ENCODE peak calls at places on chromosome 15, in seven cellular contexts. One of them, this sample, is unnamed.

GRCh38 chr15:60798821-60799220 is 319.9 kb upstream of the ICE2 start:
- DNase-seq in heart right ventricle: no peak
- DNase-seq in WTC11: no peak
- DNase-seq in fibroblast of mammary gland: peak
- DNase-seq in kidney epithelial cell: no peak
- DNase-seq in GM20000: peak
- DNase-seq in MM.1S: no peak
- DNase-seq in this sample: no peak

GRCh38 chr15:36429707-36430106 is 149.7 kb upstream of the CDIN1 start:
- DNase-seq in GM20000: no peak
- DNase-seq in heart right ventricle: no peak
- DNase-seq in kidney epithelial cell: no peak
- DNase-seq in MM.1S: no peak
- DNase-seq in WTC11: no peak
- DNase-seq in fibroblast of mammary gland: no peak
- DNase-seq in this sample: no peak

GRCh38 chr15:69593981-69594966 is 141.7 kb downstream of the RPLP1 start:
- DNase-seq in fibroblast of mammary gland: peak
- DNase-seq in GM20000: no peak
- DNase-seq in MM.1S: no peak
- DNase-seq in WTC11: no peak
- DNase-seq in heart right ventricle: peak
- DNase-seq in kidney epithelial cell: peak
- DNase-seq in this sample: no peak

GRCh38 chr15:85473455-85473854 is 93.1 kb downstream of the AKAP13 start:
- DNase-seq in fibroblast of mammary gland: peak
- DNase-seq in MM.1S: no peak
- DNase-seq in heart right ventricle: no peak
- DNase-seq in GM20000: no peak
- DNase-seq in WTC11: no peak
- DNase-seq in kidney epithelial cell: no peak
- DNase-seq in this sample: no peak

GRCh38 chr15:70358871-70359647 is 261.3 kb upstream of the TLE3 start:
- DNase-seq in MM.1S: no peak
- DNase-seq in kidney epithelial cell: no peak
- DNase-seq in WTC11: no peak
- DNase-seq in GM20000: no peak
- DNase-seq in heart right ventricle: no peak
- DNase-seq in fibroblast of mammary gland: no peak
- DNase-seq in this sample: no peak

GRCh38 chr15:72685925-72686794 is at the start of the genes BBS4 and HIGD2B:
- DNase-seq in kidney epithelial cell: peak
- DNase-seq in WTC11: peak
- DNase-seq in fibroblast of mammary gland: peak
- DNase-seq in heart right ventricle: peak
- DNase-seq in GM20000: peak
- DNase-seq in MM.1S: peak
- DNase-seq in this sample: peak

GRCh38 chr15:82020588-82020987 is 25.2 kb downstream of the MEX3B start:
- DNase-seq in kidney epithelial cell: no peak
- DNase-seq in MM.1S: no peak
- DNase-seq in fibroblast of mammary gland: no peak
- DNase-seq in heart right ventricle: no peak
- DNase-seq in WTC11: no peak
- DNase-seq in GM20000: no peak
- DNase-seq in this sample: no peak

GRCh38 chr15:48373855-48374421 is 42.7 kb downstream of the DUT start:
- DNase-seq in fibroblast of mammary gland: peak
- DNase-seq in GM20000: no peak
- DNase-seq in WTC11: no peak
- DNase-seq in MM.1S: no peak
- DNase-seq in kidney epithelial cell: peak
- DNase-seq in heart right ventricle: peak
- DNase-seq in this sample: no peak

DNA sequence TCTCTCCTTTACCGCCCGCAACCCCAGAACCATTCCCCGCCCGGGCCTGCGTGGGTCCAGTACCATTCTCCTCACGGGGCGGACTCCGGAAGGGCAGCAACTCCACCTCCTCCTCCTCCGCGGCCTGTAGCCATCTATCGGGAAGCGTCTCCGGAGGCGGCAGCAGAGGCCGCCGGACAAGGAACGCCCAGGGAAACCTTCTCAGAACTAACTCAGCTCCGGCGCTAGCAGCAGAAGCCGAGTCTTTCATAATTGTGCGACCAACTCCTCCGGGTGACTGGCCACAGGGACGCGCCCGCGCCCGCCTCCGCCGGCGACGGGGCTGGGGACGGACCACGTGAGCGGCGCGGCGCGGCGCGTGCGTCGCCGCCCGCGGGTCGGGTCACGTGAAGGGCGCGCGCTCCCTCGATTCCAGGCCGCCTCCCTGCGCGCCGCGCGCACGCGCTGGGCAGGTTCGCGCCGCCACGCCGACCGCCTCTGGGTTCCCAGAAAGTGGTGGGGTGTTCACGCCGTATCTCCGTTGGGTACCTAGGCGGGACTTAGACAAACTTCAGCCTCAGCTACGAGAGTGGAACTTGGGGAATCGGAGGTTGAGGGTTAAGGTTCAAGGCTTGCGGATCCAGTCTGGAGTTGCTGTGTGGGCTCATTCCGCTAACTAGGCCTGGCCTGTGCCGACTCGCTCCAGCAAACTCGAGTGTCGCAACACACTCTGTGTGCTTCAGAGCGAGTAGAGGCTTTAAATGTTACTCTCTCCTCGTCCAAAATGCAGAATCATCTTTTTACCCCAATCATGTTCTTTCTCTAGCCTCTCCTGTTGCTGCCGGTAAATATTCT is at the start of gene TRPM7:
- DNase-seq in heart right ventricle: peak
- DNase-seq in WTC11: peak
- DNase-seq in kidney epithelial cell: peak
- DNase-seq in fibroblast of mammary gland: peak
- DNase-seq in MM.1S: peak
- DNase-seq in GM20000: peak
- DNase-seq in this sample: peak
- TF ChIP-seq CTCF in heart right ventricle: no peak
- TF ChIP-seq CTCF in WTC11: no peak
- TF ChIP-seq CTCF in kidney epithelial cell: no peak
- TF ChIP-seq CTCF in fibroblast of mammary gland: no peak
- TF ChIP-seq CTCF in MM.1S: no peak
- TF ChIP-seq CTCF in GM20000: no peak
- TF ChIP-seq CTCF in this sample: no peak

DNA sequence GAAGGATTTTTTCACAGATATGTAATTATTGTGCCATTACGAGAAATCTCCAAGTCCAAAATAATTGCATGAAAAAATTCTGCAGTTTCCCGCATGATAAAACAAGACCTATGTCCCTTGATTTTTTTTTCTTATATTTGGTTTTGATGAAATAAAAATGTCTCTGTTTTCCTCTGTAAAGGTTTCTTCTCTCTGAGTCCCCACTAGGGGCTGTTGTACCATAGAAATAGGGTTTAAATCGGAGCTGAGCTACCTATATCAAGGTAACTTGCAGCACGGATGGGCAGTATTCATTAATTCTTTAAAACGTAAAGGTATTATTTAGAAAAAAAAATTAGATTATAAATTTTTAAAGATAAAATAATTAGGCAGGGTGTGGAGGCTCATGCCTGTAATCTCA is 66.6 kb upstream of the IGF1R start:
- DNase-seq in WTC11: no peak
- DNase-seq in heart right ventricle: no peak
- DNase-seq in fibroblast of mammary gland: no peak
- DNase-seq in kidney epithelial cell: no peak
- DNase-seq in MM.1S: no peak
- DNase-seq in GM20000: no peak
- DNase-seq in this sample: no peak
- TF ChIP-seq CTCF in WTC11: no peak
- TF ChIP-seq CTCF in heart right ventricle: no peak
- TF ChIP-seq CTCF in fibroblast of mammary gland: no peak
- TF ChIP-seq CTCF in kidney epithelial cell: peak
- TF ChIP-seq CTCF in MM.1S: no peak
- TF ChIP-seq CTCF in GM20000: no peak
- TF ChIP-seq CTCF in this sample: peak

GRCh38 chr15:55741592-55742497 is 1.1 kb downstream of the PRTG start:
- DNase-seq in MM.1S: peak
- DNase-seq in fibroblast of mammary gland: no peak
- DNase-seq in kidney epithelial cell: no peak
- DNase-seq in WTC11: peak
- DNase-seq in heart right ventricle: no peak
- DNase-seq in GM20000: peak
- DNase-seq in this sample: peak
- TF ChIP-seq CTCF in MM.1S: peak
- TF ChIP-seq CTCF in fibroblast of mammary gland: no peak
- TF ChIP-seq CTCF in kidney epithelial cell: peak
- TF ChIP-seq CTCF in WTC11: no peak
- TF ChIP-seq CTCF in heart right ventricle: no peak
- TF ChIP-seq CTCF in GM20000: no peak
- TF ChIP-seq CTCF in this sample: no peak

GRCh38 chr15:101063891-101064794 is 145.0 kb downstream of the LRRK1 start:
- DNase-seq in WTC11: no peak
- DNase-seq in heart right ventricle: peak
- DNase-seq in MM.1S: no peak
- DNase-seq in kidney epithelial cell: no peak
- DNase-seq in GM20000: no peak
- DNase-seq in fibroblast of mammary gland: no peak
- DNase-seq in this sample: no peak
- TF ChIP-seq CTCF in WTC11: no peak
- TF ChIP-seq CTCF in heart right ventricle: no peak
- TF ChIP-seq CTCF in MM.1S: no peak
- TF ChIP-seq CTCF in kidney epithelial cell: no peak
- TF ChIP-seq CTCF in GM20000: no peak
- TF ChIP-seq CTCF in fibroblast of mammary gland: no peak
- TF ChIP-seq CTCF in this sample: no peak

GRCh38 chr15:32029862-32030781 is at the start of gene CHRNA7:
- DNase-seq in fibroblast of mammary gland: peak
- DNase-seq in GM20000: peak
- DNase-seq in kidney epithelial cell: no peak
- DNase-seq in heart right ventricle: peak
- DNase-seq in WTC11: peak
- DNase-seq in MM.1S: peak
- DNase-seq in this sample: peak
- TF ChIP-seq CTCF in fibroblast of mammary gland: no peak
- TF ChIP-seq CTCF in GM20000: no peak
- TF ChIP-seq CTCF in kidney epithelial cell: peak
- TF ChIP-seq CTCF in heart right ventricle: no peak
- TF ChIP-seq CTCF in WTC11: no peak
- TF ChIP-seq CTCF in MM.1S: peak
- TF ChIP-seq CTCF in this sample: no peak

DNA sequence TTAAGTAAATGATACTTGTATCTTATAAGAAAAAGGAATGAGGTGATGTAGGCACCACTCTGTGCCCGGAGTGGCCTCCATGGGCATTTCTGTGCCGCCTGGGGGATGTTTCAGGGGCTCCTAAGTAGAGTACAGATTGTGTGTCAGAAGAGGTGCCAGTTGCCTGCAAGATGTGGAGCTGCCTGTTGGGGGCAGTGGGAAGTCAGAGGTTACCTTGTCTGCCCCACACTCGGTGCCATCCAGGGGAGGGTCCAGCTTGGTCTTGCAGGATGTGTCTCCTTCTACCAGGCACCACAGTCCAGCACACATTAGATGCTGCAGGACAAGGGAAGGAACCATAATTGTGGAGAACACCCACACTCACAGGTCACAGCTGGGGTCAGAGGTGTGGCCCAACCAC is 208.8 kb downstream of the ADAMTS17 start:
- DNase-seq in MM.1S: no peak
- DNase-seq in kidney epithelial cell: no peak
- DNase-seq in fibroblast of mammary gland: no peak
- DNase-seq in WTC11: peak
- DNase-seq in heart right ventricle: no peak
- DNase-seq in GM20000: no peak
- DNase-seq in this sample: no peak
- TF ChIP-seq CTCF in MM.1S: no peak
- TF ChIP-seq CTCF in kidney epithelial cell: no peak
- TF ChIP-seq CTCF in fibroblast of mammary gland: no peak
- TF ChIP-seq CTCF in WTC11: no peak
- TF ChIP-seq CTCF in heart right ventricle: no peak
- TF ChIP-seq CTCF in GM20000: no peak
- TF ChIP-seq CTCF in this sample: no peak

GRCh38 chr15:65632780-65633384 is 11.1 kb downstream of the SLC24A1 start:
- DNase-seq in heart right ventricle: no peak
- DNase-seq in kidney epithelial cell: no peak
- DNase-seq in fibroblast of mammary gland: no peak
- DNase-seq in GM20000: no peak
- DNase-seq in WTC11: no peak
- DNase-seq in MM.1S: no peak
- DNase-seq in this sample: no peak

GRCh38 chr15:65629548-65629947 is 7.8 kb downstream of the SLC24A1 start:
- DNase-seq in GM20000: no peak
- DNase-seq in fibroblast of mammary gland: no peak
- DNase-seq in MM.1S: no peak
- DNase-seq in WTC11: no peak
- DNase-seq in kidney epithelial cell: no peak
- DNase-seq in heart right ventricle: no peak
- DNase-seq in this sample: no peak

GRCh38 chr15:65631503-65631902 is 9.8 kb downstream of the SLC24A1 start:
- DNase-seq in fibroblast of mammary gland: no peak
- DNase-seq in WTC11: no peak
- DNase-seq in kidney epithelial cell: no peak
- DNase-seq in GM20000: no peak
- DNase-seq in MM.1S: peak
- DNase-seq in heart right ventricle: no peak
- DNase-seq in this sample: no peak

GRCh38 chr15:65633752-65634151 is 12.0 kb downstream of the SLC24A1 start:
- DNase-seq in heart right ventricle: no peak
- DNase-seq in kidney epithelial cell: no peak
- DNase-seq in GM20000: no peak
- DNase-seq in fibroblast of mammary gland: no peak
- DNase-seq in MM.1S: no peak
- DNase-seq in WTC11: no peak
- DNase-seq in this sample: no peak

GRCh38 chr15:65630760-65631159 is 9.0 kb downstream of the SLC24A1 start:
- DNase-seq in WTC11: no peak
- DNase-seq in heart right ventricle: no peak
- DNase-seq in GM20000: no peak
- DNase-seq in kidney epithelial cell: no peak
- DNase-seq in fibroblast of mammary gland: no peak
- DNase-seq in MM.1S: no peak
- DNase-seq in this sample: no peak
- TF ChIP-seq CTCF in WTC11: no peak
- TF ChIP-seq CTCF in heart right ventricle: no peak
- TF ChIP-seq CTCF in GM20000: no peak
- TF ChIP-seq CTCF in kidney epithelial cell: no peak
- TF ChIP-seq CTCF in fibroblast of mammary gland: no peak
- TF ChIP-seq CTCF in MM.1S: no peak
- TF ChIP-seq CTCF in this sample: no peak

GRCh38 chr15:95470997-95471692 is 859.4 kb upstream of the NR2F2 start:
- DNase-seq in GM20000: no peak
- DNase-seq in MM.1S: no peak
- DNase-seq in WTC11: no peak
- DNase-seq in kidney epithelial cell: no peak
- DNase-seq in fibroblast of mammary gland: peak
- DNase-seq in heart right ventricle: peak
- DNase-seq in this sample: no peak
- TF ChIP-seq CTCF in GM20000: no peak
- TF ChIP-seq CTCF in MM.1S: no peak
- TF ChIP-seq CTCF in WTC11: no peak
- TF ChIP-seq CTCF in kidney epithelial cell: no peak
- TF ChIP-seq CTCF in fibroblast of mammary gland: no peak
- TF ChIP-seq CTCF in heart right ventricle: no peak
- TF ChIP-seq CTCF in this sample: no peak

GRCh38 chr15:74906450-74907276 is at the start of gene FAM219B:
- DNase-seq in fibroblast of mammary gland: peak
- DNase-seq in WTC11: peak
- DNase-seq in kidney epithelial cell: peak
- DNase-seq in heart right ventricle: peak
- DNase-seq in MM.1S: peak
- DNase-seq in GM20000: peak
- DNase-seq in this sample: peak
- TF ChIP-seq CTCF in fibroblast of mammary gland: no peak
- TF ChIP-seq CTCF in WTC11: no peak
- TF ChIP-seq CTCF in kidney epithelial cell: no peak
- TF ChIP-seq CTCF in heart right ventricle: no peak
- TF ChIP-seq CTCF in MM.1S: no peak
- TF ChIP-seq CTCF in GM20000: no peak
- TF ChIP-seq CTCF in this sample: no peak

This sample was measured in nephron progenitor cell.